ENCODE peak calls at places on chromosomes 16 and 17, in ten cellular contexts. O is lung microvascular endothelial cell, E is GM10248, C is left ventricle myocardium superior, K is A549, L is memory B cell, P is skeletal muscle cell, H is GM19239, Y is hypothalamus, B is HuH-7.5. R is an unnamed sample.

GRCh38 chr16:17159616-17160015 is 311.1 kb downstream of the XYLT1 start:
- DNase-seq in O (no peak), E (no peak), C (no peak), K (no peak), L (no peak), P (no peak), H (no peak), Y (no peak), B (no peak), R (no peak)

GRCh38 chr17:45225964-45226530 is 4.4 kb downstream of the FMNL1 start:
- DNase-seq in O (peak; percentile 42), E (peak; percentile 89), C (peak; percentile 77), K (peak; percentile 40), L (peak; percentile 86), P (no peak), H (peak; percentile 82), Y (peak; percentile 58), B (no peak), R (peak; percentile 98)

GRCh38 chr17:1658100-1658499 is 8.4 kb upstream of the RILP start:
- DNase-seq in O (no peak), E (no peak), C (no peak), K (no peak), L (no peak), P (no peak), H (no peak), Y (no peak), B (no peak), R (no peak)

GRCh38 chr16:85642762-85643281 is 29.7 kb downstream of the GSE1 start:
- DNase-seq in O (no peak), E (no peak), C (no peak), K (no peak), L (no peak), P (no peak), H (no peak), Y (no peak), B (no peak), R (no peak)

GRCh38 chr17:66661857-66662256 is 173.1 kb upstream of the CACNG5 start:
- DNase-seq in O (no peak), E (no peak), C (no peak), K (no peak), L (no peak), P (no peak), H (no peak), Y (no peak), B (no peak), R (no peak)

GRCh38 chr16:58128721-58129096 is 472 bp downstream of the CFAP20 start:
- DNase-seq in O (peak; percentile 42), E (peak; percentile 38), C (peak; percentile 41), K (no peak), L (no peak), P (no peak), H (no peak), Y (peak; percentile 46), B (no peak), R (no peak)

GRCh38 chr16:2507679-2508064 is 6.1 kb upstream of the ATP6V0C start:
- DNase-seq in O (no peak), E (no peak), C (peak; percentile 74), K (no peak), L (no peak), P (no peak), H (no peak), Y (no peak), B (no peak), R (no peak)

GRCh38 chr17:50109207-50109606 is 14.1 kb downstream of the PDK2 start:
- DNase-seq in O (no peak), E (no peak), C (no peak), K (no peak), L (no peak), P (no peak), H (no peak), Y (no peak), B (no peak), R (no peak)

GRCh38 chr16:578870-579405 is 9.2 kb downstream of the PIGQ start:
- DNase-seq in O (peak; percentile 85), E (peak; percentile 81), C (peak; percentile 86), K (peak; percentile 84), L (peak; percentile 66), P (no peak), H (peak; percentile 91), Y (peak; percentile 49), B (peak; percentile 75), R (peak; percentile 79)

GRCh38 chr17:79800325-79801155 is 3.7 kb upstream of the CBX8 start:
- DNase-seq in O (no peak), E (no peak), C (no peak), K (no peak), L (no peak), P (no peak), H (no peak), Y (no peak), B (no peak), R (peak; percentile 40)

GRCh38 chr17:29593546-29594440 is 861 bp downstream of the ANKRD13B start:
- DNase-seq in O (no peak), E (no peak), C (peak; percentile 45), K (peak; percentile 57), L (no peak), P (no peak), H (no peak), Y (peak; percentile 35), B (peak; percentile 69), R (peak; percentile 28)

GRCh38 chr17:63832455-63832854 is 5.0 kb upstream of the FTSJ3 start:
- DNase-seq in O (no peak), E (no peak), C (no peak), K (no peak), L (no peak), P (no peak), H (no peak), Y (no peak), B (no peak), R (no peak)

GRCh38 chr17:37608369-37609169 is 649 bp downstream of the SYNRG start:
- DNase-seq in O (peak; percentile 70), E (peak; percentile 28), C (no peak), K (peak; percentile 22), L (peak; percentile 1), P (no peak), H (no peak), Y (peak; percentile 60), B (peak; percentile 32), R (peak; percentile 9)

GRCh38 chr16:89344846-89345577 is 127.5 kb downstream of the ZNF778 start:
- DNase-seq in O (no peak), E (no peak), C (peak; percentile 32), K (no peak), L (no peak), P (no peak), H (no peak), Y (no peak), B (no peak), R (no peak)

GRCh38 chr17:16971458-16972338 is at the start of gene TNFRSF13B:
- DNase-seq in O (no peak), E (peak; percentile 50), C (no peak), K (no peak), L (peak; percentile 57), P (no peak), H (no peak), Y (no peak), B (no peak), R (no peak)

GRCh38 chr17:72569193-72569946 is 448.6 kb downstream of the SOX9 start:
- DNase-seq in O (no peak), E (no peak), C (no peak), K (no peak), L (no peak), P (no peak), H (no peak), Y (no peak), B (no peak), R (no peak)

GRCh38 chr16:88387941-88388627 is 5.3 kb downstream of the ZNF469 start:
- DNase-seq in O (peak; percentile 28), E (no peak), C (peak; percentile 64), K (peak; percentile 87), L (no peak), P (no peak), H (no peak), Y (peak; percentile 63), B (no peak), R (no peak)

GRCh38 chr16:88963583-88963982 is 13.4 kb downstream of the CBFA2T3 start:
- DNase-seq in O (no peak), E (no peak), C (peak; percentile 7), K (no peak), L (no peak), P (no peak), H (no peak), Y (no peak), B (no peak), R (no peak)

GRCh38 chr16:28319476-28320022 is 27.2 kb downstream of the SBK1 start:
- DNase-seq in O (no peak), E (no peak), C (no peak), K (no peak), L (no peak), P (no peak), H (no peak), Y (no peak), B (no peak), R (no peak)

GRCh38 chr17:72430611-72431432 is 310.0 kb downstream of the SOX9 start:
- DNase-seq in O (no peak), E (no peak), C (no peak), K (no peak), L (no peak), P (no peak), H (no peak), Y (no peak), B (no peak), R (no peak)

GRCh38 chr16:83433201-83433600 is 374.6 kb upstream of the HSBP1 start:
- DNase-seq in O (no peak), E (no peak), C (no peak), K (no peak), L (no peak), P (no peak), H (no peak), Y (no peak), B (no peak), R (no peak)

GRCh38 chr16:75116081-75116910 is at the start of gene LDHD:
- DNase-seq in O (peak; percentile 70), E (no peak), C (peak; percentile 89), K (peak; percentile 81), L (no peak), P (no peak), H (no peak), Y (peak; percentile 92), B (peak; percentile 78), R (no peak)

GRCh38 chr17:80779961-80780380 is 211.7 kb upstream of the CHMP6 start:
- DNase-seq in O (no peak), E (no peak), C (peak; percentile 54), K (no peak), L (no peak), P (peak; percentile 62), H (no peak), Y (no peak), B (no peak), R (no peak)

GRCh38 chr16:47460755-47461597 is at the start of the genes ITFG1 and PHKB:
- DNase-seq in O (peak; percentile 93), E (peak; percentile 93), C (peak; percentile 97), K (peak; percentile 94), L (peak; percentile 94), P (peak; percentile 73), H (peak; percentile 60), Y (peak; percentile 89), B (peak; percentile 45), R (peak; percentile 96)

GRCh38 chr16:24540575-24541240 is 1.3 kb downstream of the RBBP6 start:
- DNase-seq in O (peak; percentile 18), E (peak; percentile 18), C (no peak), K (peak; percentile 25), L (no peak), P (no peak), H (no peak), Y (no peak), B (no peak), R (no peak)

GRCh38 chr16:51164167-51164566 is 13.1 kb upstream of the SALL1 start:
- DNase-seq in O (no peak), E (no peak), C (no peak), K (no peak), L (no peak), P (peak; percentile 49), H (no peak), Y (no peak), B (no peak), R (no peak)

GRCh38 chr16:13480801-13481200 is 439.2 kb upstream of the ERCC4 start:
- DNase-seq in O (no peak), E (no peak), C (no peak), K (no peak), L (no peak), P (no peak), H (no peak), Y (no peak), B (no peak), R (no peak)